ENCODE peak calls at places on chromosomes 7 and 10, in ten cellular contexts. M is HCT116, J is suprapubic skin, R is lower leg skin, D is tibial nerve, F is thyroid gland, K is A549, Q is H1, O is ovary, Y is transverse colon. H is an unnamed sample.
A peak's percentile ranks its signal among the peaks of the same experiment; 100 is the strongest.

GRCh38 chr7:140512317-140513000 is 33.2 kb upstream of the MKRN1 start:
- DNase-seq in M (peak; percentile 27), J (no peak), R (no peak), D (peak; percentile 13), F (peak; percentile 59), K (peak; percentile 66), Q (no peak), O (peak; percentile 27), Y (peak; percentile 96), H (peak; percentile 12)

GRCh38 chr7:33534830-33535229 is 370.5 kb upstream of the BMPER start:
- DNase-seq in M (no peak), J (no peak), R (no peak), D (no peak), F (no peak), K (no peak), Q (no peak), O (no peak), Y (no peak), H (no peak)

GRCh38 chr10:4278161-4278560 is 493.2 kb upstream of the KLF6 start:
- DNase-seq in M (no peak), J (no peak), R (no peak), D (no peak), F (no peak), K (no peak), Q (no peak), O (no peak), Y (no peak), H (no peak)

GRCh38 chr10:17989908-17990767 is 38.4 kb downstream of the SLC39A12 start:
- DNase-seq in M (peak; percentile 56), J (no peak), R (no peak), D (no peak), F (no peak), K (peak; percentile 37), Q (no peak), O (no peak), Y (no peak), H (no peak)

GRCh38 chr7:141522657-141523342 is 28.4 kb upstream of the AGK start:
- DNase-seq in M (no peak), J (no peak), R (no peak), D (no peak), F (no peak), K (no peak), Q (no peak), O (no peak), Y (no peak), H (no peak)

GRCh38 chr10:24488631-24489030 is 235.1 kb downstream of the ARHGAP21 start:
- DNase-seq in M (no peak), J (no peak), R (no peak), D (no peak), F (peak; percentile 78), K (no peak), Q (no peak), O (no peak), Y (peak; percentile 49), H (peak; percentile 70)

GRCh38 chr7:55572378-55573233 is at the start of gene VOPP1:
- DNase-seq in M (no peak), J (no peak), R (no peak), D (no peak), F (peak; percentile 67), K (peak; percentile 58), Q (peak; percentile 79), O (peak; percentile 62), Y (peak; percentile 70), H (peak; percentile 52)

GRCh38 chr10:102400598-102401321 is 5.3 kb downstream of the NFKB2 start:
- DNase-seq in M (no peak), J (no peak), R (no peak), D (no peak), F (no peak), K (no peak), Q (no peak), O (no peak), Y (no peak), H (no peak)

GRCh38 chr7:132351858-132352539 is 224.3 kb downstream of the PLXNA4 start:
- DNase-seq in M (no peak), J (no peak), R (no peak), D (no peak), F (no peak), K (no peak), Q (no peak), O (no peak), Y (no peak), H (no peak)

GRCh38 chr7:142438235-142438922 is 180.5 kb upstream of the PRSS58 start:
- DNase-seq in M (peak; percentile 49), J (no peak), R (no peak), D (no peak), F (peak; percentile 6), K (peak; percentile 66), Q (peak; percentile 61), O (no peak), Y (peak; percentile 52), H (no peak)

GRCh38 chr10:520402-520787 is 169.1 kb downstream of the DIP2C start:
- DNase-seq in M (no peak), J (no peak), R (no peak), D (no peak), F (no peak), K (no peak), Q (no peak), O (peak; percentile 57), Y (no peak), H (peak; percentile 75)

GRCh38 chr10:522350-522749 is 167.1 kb downstream of the DIP2C start:
- DNase-seq in M (no peak), J (no peak), R (no peak), D (no peak), F (no peak), K (no peak), Q (no peak), O (no peak), Y (no peak), H (no peak)

GRCh38 chr10:521261-521660 is 168.2 kb downstream of the DIP2C start:
- DNase-seq in M (no peak), J (no peak), R (no peak), D (no peak), F (no peak), K (no peak), Q (no peak), O (no peak), Y (no peak), H (no peak)

GRCh38 chr10:519716-520401 is 169.6 kb downstream of the DIP2C start:
- DNase-seq in M (no peak), J (no peak), R (no peak), D (no peak), F (no peak), K (no peak), Q (no peak), O (no peak), Y (no peak), H (no peak)

GRCh38 chr10:521844-522243 is 167.6 kb downstream of the DIP2C start:
- DNase-seq in M (no peak), J (no peak), R (no peak), D (no peak), F (no peak), K (no peak), Q (no peak), O (peak; percentile 44), Y (no peak), H (no peak)
- TF ChIP-seq CTCF in M (no peak), J (no peak), R (no peak), D (no peak), F (no peak), K (no peak), Q (no peak), O (no peak), Y (no peak), H (no peak)

DNA sequence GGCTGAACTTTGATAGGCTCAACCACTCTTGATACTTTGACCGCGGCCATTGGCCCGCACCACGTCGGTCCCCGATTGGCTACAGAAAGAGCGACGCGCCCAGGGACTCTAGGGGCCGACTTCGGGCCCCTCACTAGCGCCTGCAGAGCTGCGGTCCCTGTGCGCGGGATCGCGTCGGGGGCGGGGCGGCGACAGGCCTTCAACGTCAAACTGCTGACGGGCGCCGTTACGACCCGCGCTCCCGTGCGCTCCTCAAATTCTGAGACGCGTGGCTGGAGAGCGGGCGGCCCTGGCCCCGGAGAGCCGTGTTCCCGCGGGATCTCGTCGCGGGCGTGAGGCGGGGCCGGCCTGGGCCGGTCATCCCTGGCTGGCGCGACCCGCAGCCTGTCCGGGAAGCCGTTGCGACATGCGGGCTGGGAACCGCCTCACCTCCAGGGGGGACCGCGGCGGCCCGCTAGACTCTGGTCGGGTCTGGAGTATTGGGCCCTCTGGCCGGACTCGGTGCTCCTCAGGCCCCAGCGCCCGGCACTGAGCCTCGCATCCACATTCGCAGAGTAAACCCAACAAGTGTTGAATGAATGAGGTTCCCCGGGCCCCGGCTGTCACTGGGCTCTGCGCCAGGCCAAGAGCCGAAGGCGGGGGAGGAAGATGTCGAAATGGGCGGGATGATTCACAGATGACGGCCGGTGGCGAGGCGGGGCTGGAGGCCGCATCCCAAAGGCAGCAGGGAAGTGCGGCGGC is 644 bp upstream of the SLC25A28 start:
- DNase-seq in M (peak; percentile 89), J (peak; percentile 97), R (peak; percentile 94), D (peak; percentile 93), F (peak; percentile 91), K (peak; percentile 96), Q (peak; percentile 88), O (peak; percentile 95), Y (peak; percentile 93), H (peak; percentile 90)
- TF ChIP-seq POLR2A in M (peak; percentile 56), J (peak; percentile 58), R (no peak), D (peak; percentile 77), F (no peak), K (peak; percentile 85), Q (peak; percentile 64), O (peak; percentile 64), Y (peak; percentile 71), H (peak; percentile 79)

GRCh38 chr7:815284-816216 is 16.7 kb upstream of the SUN1 start:
- DNase-seq in M (no peak), J (no peak), R (no peak), D (no peak), F (peak; percentile 69), K (peak; percentile 48), Q (peak; percentile 90), O (peak; percentile 46), Y (peak; percentile 46), H (peak; percentile 33)
- H3K4me3 ChIP-seq in M (peak overlapping the region; percentile 65), J (peak overlapping the region; percentile 67), R (peak overlapping the region; percentile 20), D (peak overlapping the region; percentile 98), F (peak overlapping the region; percentile 61), K (peak overlapping the region; percentile 97), Q (peak overlapping the region; percentile 58), O (peak overlapping the region; percentile 53), Y (peak overlapping the region; percentile 45), H (peak overlapping the region; percentile 97)

GRCh38 chr10:117541909-117542705 is 439 bp upstream of the EMX2 start:
- DNase-seq in M (no peak), J (peak; percentile 88), R (peak; percentile 88), D (no peak), F (no peak), K (peak; percentile 29), Q (peak; percentile 87), O (peak; percentile 91), Y (no peak), H (no peak)

GRCh38 chr10:117542706-117543244 is at the start of gene EMX2:
- DNase-seq in M (no peak), J (no peak), R (no peak), D (no peak), F (no peak), K (no peak), Q (no peak), O (no peak), Y (no peak), H (no peak)

GRCh38 chr10:117543999-117544728 is 1.6 kb downstream of the EMX2 start:
- DNase-seq in M (no peak), J (peak; percentile 69), R (no peak), D (no peak), F (no peak), K (no peak), Q (no peak), O (no peak), Y (no peak), H (no peak)

GRCh38 chr10:117544729-117545140 is 2.2 kb downstream of the EMX2 start:
- DNase-seq in M (no peak), J (peak; percentile 80), R (peak; percentile 20), D (no peak), F (no peak), K (no peak), Q (no peak), O (no peak), Y (no peak), H (no peak)

GRCh38 chr10:117543245-117543998 is 876 bp downstream of the EMX2 start:
- DNase-seq in M (no peak), J (peak; percentile 81), R (peak; percentile 29), D (no peak), F (no peak), K (no peak), Q (peak; percentile 80), O (peak; percentile 45), Y (no peak), H (no peak)
- TF ChIP-seq CTCF in M (no peak), J (no peak), R (no peak), D (no peak), F (no peak), K (no peak), Q (no peak), O (peak; percentile 12), Y (no peak), H (no peak)

H was measured in prostate gland.